ENCODE peak calls at places on chromosome 22, in five cellular contexts. One of them, this sample, is unnamed.

GRCh38 chr22:48936391-48936790 is 891.3 kb downstream of the BRD1 start:
- DNase-seq in esophagus squamous epithelium: no peak
- DNase-seq in ovary: no peak
- DNase-seq in activated B cell treated with CpG ODN at 0.5 μM for 24 hours: no peak
- DNase-seq in brain microvascular endothelial cell: no peak
- DNase-seq in this sample: no peak

GRCh38 chr22:39463277-39463676 is 6.5 kb downstream of the MGAT3 start:
- DNase-seq in esophagus squamous epithelium: no peak
- DNase-seq in ovary: no peak
- DNase-seq in activated B cell treated with CpG ODN at 0.5 μM for 24 hours: no peak
- DNase-seq in brain microvascular endothelial cell: no peak
- DNase-seq in this sample: no peak

GRCh38 chr22:37518509-37519267 is 527 bp downstream of the CARD10 start:
- DNase-seq in esophagus squamous epithelium: no peak
- DNase-seq in ovary: no peak
- DNase-seq in activated B cell treated with CpG ODN at 0.5 μM for 24 hours: no peak
- DNase-seq in brain microvascular endothelial cell: no peak
- DNase-seq in this sample: no peak

GRCh38 chr22:25930710-25931353 is 188.8 kb downstream of the MYO18B start:
- DNase-seq in esophagus squamous epithelium: no peak
- DNase-seq in ovary: no peak
- DNase-seq in activated B cell treated with CpG ODN at 0.5 μM for 24 hours: no peak
- DNase-seq in brain microvascular endothelial cell: no peak
- DNase-seq in this sample: no peak

GRCh38 chr22:32932176-32932575 is 126.0 kb downstream of the SYN3 start:
- DNase-seq in esophagus squamous epithelium: no peak
- DNase-seq in ovary: no peak
- DNase-seq in activated B cell treated with CpG ODN at 0.5 μM for 24 hours: no peak
- DNase-seq in brain microvascular endothelial cell: no peak
- DNase-seq in this sample: no peak

GRCh38 chr22:17773606-17774205 is 563 bp downstream of the BID start:
- DNase-seq in esophagus squamous epithelium: no peak
- DNase-seq in ovary: no peak
- DNase-seq in activated B cell treated with CpG ODN at 0.5 μM for 24 hours: peak; percentile 63
- DNase-seq in brain microvascular endothelial cell: no peak
- DNase-seq in this sample: peak; percentile 50

GRCh38 chr22:27344546-27344945 is 457.0 kb downstream of the MN1 start:
- DNase-seq in esophagus squamous epithelium: no peak
- DNase-seq in ovary: no peak
- DNase-seq in activated B cell treated with CpG ODN at 0.5 μM for 24 hours: no peak
- DNase-seq in brain microvascular endothelial cell: no peak
- DNase-seq in this sample: no peak

GRCh38 chr22:49021097-49021925 is 806.4 kb downstream of the BRD1 start:
- DNase-seq in esophagus squamous epithelium: no peak
- DNase-seq in ovary: no peak
- DNase-seq in activated B cell treated with CpG ODN at 0.5 μM for 24 hours: no peak
- DNase-seq in brain microvascular endothelial cell: no peak
- DNase-seq in this sample: no peak

GRCh38 chr22:27726726-27727449 is 74.7 kb downstream of the MN1 start:
- DNase-seq in esophagus squamous epithelium: peak; percentile 26
- DNase-seq in ovary: peak; percentile 75
- DNase-seq in activated B cell treated with CpG ODN at 0.5 μM for 24 hours: no peak
- DNase-seq in brain microvascular endothelial cell: peak; percentile 68
- DNase-seq in this sample: no peak

GRCh38 chr22:50090141-50090714 is 422 bp downstream of the MOV10L1 start:
- DNase-seq in esophagus squamous epithelium: no peak
- DNase-seq in ovary: no peak
- DNase-seq in activated B cell treated with CpG ODN at 0.5 μM for 24 hours: no peak
- DNase-seq in brain microvascular endothelial cell: no peak
- DNase-seq in this sample: no peak

GRCh38 chr22:36330655-36331305 is 57.0 kb downstream of the MYH9 start:
- DNase-seq in esophagus squamous epithelium: no peak
- DNase-seq in ovary: no peak
- DNase-seq in activated B cell treated with CpG ODN at 0.5 μM for 24 hours: no peak
- DNase-seq in brain microvascular endothelial cell: peak; percentile 67
- DNase-seq in this sample: peak; percentile 45

GRCh38 chr22:20948450-20948849 is 18.6 kb upstream of the AIFM3 start:
- DNase-seq in esophagus squamous epithelium: no peak
- DNase-seq in ovary: no peak
- DNase-seq in activated B cell treated with CpG ODN at 0.5 μM for 24 hours: no peak
- DNase-seq in brain microvascular endothelial cell: no peak
- DNase-seq in this sample: no peak

GRCh38 chr22:27488456-27489224 is 312.9 kb downstream of the MN1 start:
- DNase-seq in esophagus squamous epithelium: no peak
- DNase-seq in ovary: no peak
- DNase-seq in activated B cell treated with CpG ODN at 0.5 μM for 24 hours: no peak
- DNase-seq in brain microvascular endothelial cell: peak; percentile 27
- DNase-seq in this sample: no peak

GRCh38 chr22:24758164-24758799 is 16.2 kb downstream of the PIWIL3 start:
- DNase-seq in esophagus squamous epithelium: no peak
- DNase-seq in ovary: peak; percentile 70
- DNase-seq in activated B cell treated with CpG ODN at 0.5 μM for 24 hours: no peak
- DNase-seq in brain microvascular endothelial cell: peak; percentile 25
- DNase-seq in this sample: peak; percentile 56

GRCh38 chr22:36852056-36852973 is 8.5 kb upstream of the NCF4 start:
- DNase-seq in esophagus squamous epithelium: no peak
- DNase-seq in ovary: no peak
- DNase-seq in activated B cell treated with CpG ODN at 0.5 μM for 24 hours: no peak
- DNase-seq in brain microvascular endothelial cell: no peak
- DNase-seq in this sample: no peak

GRCh38 chr22:39456262-39457046 is at the start of gene MGAT3:
- DNase-seq in esophagus squamous epithelium: no peak
- DNase-seq in ovary: no peak
- DNase-seq in activated B cell treated with CpG ODN at 0.5 μM for 24 hours: no peak
- DNase-seq in brain microvascular endothelial cell: no peak
- DNase-seq in this sample: peak; percentile 44

GRCh38 chr22:27380826-27381225 is 420.7 kb downstream of the MN1 start:
- DNase-seq in esophagus squamous epithelium: no peak
- DNase-seq in ovary: no peak
- DNase-seq in activated B cell treated with CpG ODN at 0.5 μM for 24 hours: no peak
- DNase-seq in brain microvascular endothelial cell: no peak
- DNase-seq in this sample: no peak

GRCh38 chr22:37428649-37429586 is 1.6 kb upstream of the ELFN2 start:
- DNase-seq in esophagus squamous epithelium: no peak
- DNase-seq in ovary: no peak
- DNase-seq in activated B cell treated with CpG ODN at 0.5 μM for 24 hours: peak; percentile 42
- DNase-seq in brain microvascular endothelial cell: no peak
- DNase-seq in this sample: peak; percentile 79

GRCh38 chr22:18024956-18025720 is 777 bp upstream of the MICAL3 start:
- DNase-seq in esophagus squamous epithelium: no peak
- DNase-seq in ovary: no peak
- DNase-seq in activated B cell treated with CpG ODN at 0.5 μM for 24 hours: no peak
- DNase-seq in brain microvascular endothelial cell: no peak
- DNase-seq in this sample: no peak

GRCh38 chr22:38570841-38571364 is 920 bp upstream of the DMC1 start:
- DNase-seq in esophagus squamous epithelium: no peak
- DNase-seq in ovary: no peak
- DNase-seq in activated B cell treated with CpG ODN at 0.5 μM for 24 hours: no peak
- DNase-seq in brain microvascular endothelial cell: no peak
- DNase-seq in this sample: peak; percentile 48

GRCh38 chr22:38314992-38315800 is 2.0 kb downstream of the CSNK1E start:
- DNase-seq in esophagus squamous epithelium: no peak
- DNase-seq in ovary: no peak
- DNase-seq in activated B cell treated with CpG ODN at 0.5 μM for 24 hours: peak; percentile 29
- DNase-seq in brain microvascular endothelial cell: no peak
- DNase-seq in this sample: no peak

GRCh38 chr22:39437836-39438704 is 18.7 kb upstream of the MGAT3 start:
- DNase-seq in esophagus squamous epithelium: no peak
- DNase-seq in ovary: no peak
- DNase-seq in activated B cell treated with CpG ODN at 0.5 μM for 24 hours: no peak
- DNase-seq in brain microvascular endothelial cell: no peak
- DNase-seq in this sample: no peak

GRCh38 chr22:48654492-48654891 is 1173.2 kb downstream of the BRD1 start:
- DNase-seq in esophagus squamous epithelium: no peak
- DNase-seq in ovary: no peak
- DNase-seq in activated B cell treated with CpG ODN at 0.5 μM for 24 hours: no peak
- DNase-seq in brain microvascular endothelial cell: no peak
- DNase-seq in this sample: no peak

GRCh38 chr22:26487996-26488395 is 4.3 kb downstream of the SRRD start:
- DNase-seq in esophagus squamous epithelium: no peak
- DNase-seq in ovary: no peak
- DNase-seq in activated B cell treated with CpG ODN at 0.5 μM for 24 hours: no peak
- DNase-seq in brain microvascular endothelial cell: no peak
- DNase-seq in this sample: no peak

GRCh38 chr22:26461188-26461810 is 22.3 kb downstream of the HPS4 start:
- DNase-seq in esophagus squamous epithelium: no peak
- DNase-seq in ovary: peak; percentile 33
- DNase-seq in activated B cell treated with CpG ODN at 0.5 μM for 24 hours: peak; percentile 47
- DNase-seq in brain microvascular endothelial cell: peak; percentile 20
- DNase-seq in this sample: peak; percentile 52

GRCh38 chr22:27930246-27931060 is 11.4 kb upstream of the PITPNB start:
- DNase-seq in esophagus squamous epithelium: no peak
- DNase-seq in ovary: no peak
- DNase-seq in activated B cell treated with CpG ODN at 0.5 μM for 24 hours: no peak
- DNase-seq in brain microvascular endothelial cell: no peak
- DNase-seq in this sample: no peak

GRCh38 chr22:17874231-17874630 is 100.0 kb upstream of the BID start:
- DNase-seq in esophagus squamous epithelium: no peak
- DNase-seq in ovary: no peak
- DNase-seq in activated B cell treated with CpG ODN at 0.5 μM for 24 hours: no peak
- DNase-seq in brain microvascular endothelial cell: no peak
- DNase-seq in this sample: no peak

GRCh38 chr22:44669725-44670027 is 32.3 kb upstream of the PRR5 start:
- DNase-seq in esophagus squamous epithelium: no peak
- DNase-seq in ovary: no peak
- DNase-seq in activated B cell treated with CpG ODN at 0.5 μM for 24 hours: no peak
- DNase-seq in brain microvascular endothelial cell: no peak
- DNase-seq in this sample: no peak

GRCh38 chr22:37639070-37639760 is at the start of gene SH3BP1:
- DNase-seq in esophagus squamous epithelium: no peak
- DNase-seq in ovary: peak; percentile 62
- DNase-seq in activated B cell treated with CpG ODN at 0.5 μM for 24 hours: peak; percentile 63
- DNase-seq in brain microvascular endothelial cell: no peak
- DNase-seq in this sample: peak; percentile 59

GRCh38 chr22:49295851-49296560 is 531.7 kb downstream of the BRD1 start:
- DNase-seq in esophagus squamous epithelium: no peak
- DNase-seq in ovary: no peak
- DNase-seq in activated B cell treated with CpG ODN at 0.5 μM for 24 hours: no peak
- DNase-seq in brain microvascular endothelial cell: no peak
- DNase-seq in this sample: no peak

GRCh38 chr22:35521358-35522264 is 19.0 kb upstream of the RASD2 start:
- DNase-seq in esophagus squamous epithelium: no peak
- DNase-seq in ovary: no peak
- DNase-seq in activated B cell treated with CpG ODN at 0.5 μM for 24 hours: no peak
- DNase-seq in brain microvascular endothelial cell: no peak
- DNase-seq in this sample: no peak

GRCh38 chr22:25722223-25723015 is 19.6 kb upstream of the MYO18B start:
- DNase-seq in esophagus squamous epithelium: no peak
- DNase-seq in ovary: no peak
- DNase-seq in activated B cell treated with CpG ODN at 0.5 μM for 24 hours: no peak
- DNase-seq in brain microvascular endothelial cell: no peak
- DNase-seq in this sample: no peak

GRCh38 chr22:48265000-48265625 is 1502.7 kb downstream of the TBC1D22A start:
- DNase-seq in esophagus squamous epithelium: no peak
- DNase-seq in ovary: no peak
- DNase-seq in activated B cell treated with CpG ODN at 0.5 μM for 24 hours: no peak
- DNase-seq in brain microvascular endothelial cell: no peak
- DNase-seq in this sample: no peak

GRCh38 chr22:49954991-49955580 is 5.5 kb upstream of the PIM3 start:
- DNase-seq in esophagus squamous epithelium: no peak
- DNase-seq in ovary: no peak
- DNase-seq in activated B cell treated with CpG ODN at 0.5 μM for 24 hours: no peak
- DNase-seq in brain microvascular endothelial cell: no peak
- DNase-seq in this sample: no peak

GRCh38 chr22:50569896-50570535 is 7.3 kb upstream of the SYCE3 start:
- DNase-seq in esophagus squamous epithelium: no peak
- DNase-seq in ovary: no peak
- DNase-seq in activated B cell treated with CpG ODN at 0.5 μM for 24 hours: no peak
- DNase-seq in brain microvascular endothelial cell: no peak
- DNase-seq in this sample: no peak

GRCh38 chr22:42072606-42073330 is 1.3 kb upstream of the PHETA2 start:
- DNase-seq in esophagus squamous epithelium: no peak
- DNase-seq in ovary: peak; percentile 16
- DNase-seq in activated B cell treated with CpG ODN at 0.5 μM for 24 hours: no peak
- DNase-seq in brain microvascular endothelial cell: no peak
- DNase-seq in this sample: no peak
- TF ChIP-seq CTCF in esophagus squamous epithelium: no peak
- TF ChIP-seq CTCF in ovary: no peak
- TF ChIP-seq CTCF in activated B cell treated with CpG ODN at 0.5 μM for 24 hours: no peak
- TF ChIP-seq CTCF in brain microvascular endothelial cell: peak; percentile 11
- TF ChIP-seq CTCF in this sample: no peak

GRCh38 chr22:19473578-19473977 is 5.4 kb downstream of the UFD1 start:
- DNase-seq in esophagus squamous epithelium: no peak
- DNase-seq in ovary: no peak
- DNase-seq in activated B cell treated with CpG ODN at 0.5 μM for 24 hours: no peak
- DNase-seq in brain microvascular endothelial cell: no peak
- DNase-seq in this sample: no peak
- TF ChIP-seq CTCF in esophagus squamous epithelium: no peak
- TF ChIP-seq CTCF in ovary: no peak
- TF ChIP-seq CTCF in activated B cell treated with CpG ODN at 0.5 μM for 24 hours: no peak
- TF ChIP-seq CTCF in brain microvascular endothelial cell: peak; percentile 22
- TF ChIP-seq CTCF in this sample: no peak

GRCh38 chr22:42168476-42168875 is 37.9 kb upstream of the CYP2D6 start:
- DNase-seq in esophagus squamous epithelium: no peak
- DNase-seq in ovary: no peak
- DNase-seq in activated B cell treated with CpG ODN at 0.5 μM for 24 hours: no peak
- DNase-seq in brain microvascular endothelial cell: no peak
- DNase-seq in this sample: no peak

GRCh38 chr22:42170946-42171345 is 40.3 kb upstream of the CYP2D6 start:
- DNase-seq in esophagus squamous epithelium: no peak
- DNase-seq in ovary: no peak
- DNase-seq in activated B cell treated with CpG ODN at 0.5 μM for 24 hours: no peak
- DNase-seq in brain microvascular endothelial cell: no peak
- DNase-seq in this sample: no peak

GRCh38 chr22:42171417-42171816 is 40.8 kb upstream of the CYP2D6 start:
- DNase-seq in esophagus squamous epithelium: no peak
- DNase-seq in ovary: no peak
- DNase-seq in activated B cell treated with CpG ODN at 0.5 μM for 24 hours: no peak
- DNase-seq in brain microvascular endothelial cell: no peak
- DNase-seq in this sample: no peak

GRCh38 chr22:42167066-42167465 is 36.5 kb upstream of the CYP2D6 start:
- DNase-seq in esophagus squamous epithelium: no peak
- DNase-seq in ovary: no peak
- DNase-seq in activated B cell treated with CpG ODN at 0.5 μM for 24 hours: no peak
- DNase-seq in brain microvascular endothelial cell: no peak
- DNase-seq in this sample: no peak

DNA sequence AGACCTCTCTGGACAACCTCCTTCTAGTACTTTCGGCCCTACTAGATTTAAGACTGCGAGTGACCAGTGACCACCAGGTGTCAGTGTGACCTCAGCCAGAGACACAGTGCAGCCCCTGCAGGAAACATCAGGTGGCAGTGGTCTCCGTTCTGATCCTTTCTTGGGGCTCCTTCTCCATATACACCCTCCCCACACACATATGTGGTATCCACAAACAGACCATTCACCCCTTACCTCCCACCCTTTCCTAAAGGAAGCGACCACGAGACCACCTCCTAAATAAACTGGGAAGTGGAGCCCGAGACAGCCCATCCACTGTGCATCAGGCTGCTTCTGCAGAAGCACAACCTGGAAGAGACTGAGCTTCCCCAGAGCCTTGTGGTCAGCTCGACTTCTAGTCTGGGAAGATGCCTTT is 38.5 kb upstream of the CYP2D6 start:
- DNase-seq in esophagus squamous epithelium: no peak
- DNase-seq in ovary: peak; percentile 79
- DNase-seq in activated B cell treated with CpG ODN at 0.5 μM for 24 hours: peak; percentile 48
- DNase-seq in brain microvascular endothelial cell: peak; percentile 71
- DNase-seq in this sample: peak; percentile 78
- TF ChIP-seq CTCF in esophagus squamous epithelium: peak; percentile 78
- TF ChIP-seq CTCF in ovary: peak; percentile 78
- TF ChIP-seq CTCF in activated B cell treated with CpG ODN at 0.5 μM for 24 hours: no peak
- TF ChIP-seq CTCF in brain microvascular endothelial cell: peak; percentile 98
- TF ChIP-seq CTCF in this sample: peak; percentile 94

GRCh38 chr22:31607696-31608095 is 54.3 kb downstream of the PISD start:
- DNase-seq in esophagus squamous epithelium: no peak
- DNase-seq in ovary: no peak
- DNase-seq in activated B cell treated with CpG ODN at 0.5 μM for 24 hours: no peak
- DNase-seq in brain microvascular endothelial cell: no peak
- DNase-seq in this sample: no peak
- TF ChIP-seq CTCF in esophagus squamous epithelium: no peak
- TF ChIP-seq CTCF in ovary: no peak
- TF ChIP-seq CTCF in activated B cell treated with CpG ODN at 0.5 μM for 24 hours: no peak
- TF ChIP-seq CTCF in brain microvascular endothelial cell: no peak
- TF ChIP-seq CTCF in this sample: no peak